ENCODE peak calls at places on chromosomes 2 and 18, in eight cellular contexts. V is Peyer's patch, C is breast epithelium, U is A673, N is esophagus squamous epithelium, J is AG04450, B is body of pancreas, W is spleen. X is an unnamed sample.

GRCh38 chr2:163341426-163341825 is 394.4 kb downstream of the FIGN start:
- DNase-seq in V (no peak), C (no peak), U (no peak), N (no peak), J (no peak), B (no peak), W (no peak), X (peak; percentile 1)

GRCh38 chr2:23135481-23136100 is 249.4 kb upstream of the KLHL29 start:
- DNase-seq in V (no peak), C (no peak), U (no peak), N (no peak), J (no peak), B (no peak), W (no peak), X (no peak)

GRCh38 chr2:207617011-207617671 is 8.1 kb downstream of the METTL21A start:
- DNase-seq in V (no peak), C (no peak), U (no peak), N (no peak), J (peak; percentile 96), B (no peak), W (no peak), X (peak; percentile 89)

GRCh38 chr2:124034265-124034664 is 9.2 kb downstream of the CNTNAP5 start:
- DNase-seq in V (no peak), C (no peak), U (no peak), N (no peak), J (no peak), B (no peak), W (no peak), X (no peak)

GRCh38 chr2:171630812-171631626 is 56.2 kb upstream of the DYNC1I2 start:
- DNase-seq in V (no peak), C (no peak), U (peak; percentile 12), N (no peak), J (no peak), B (no peak), W (no peak), X (peak; percentile 46)

GRCh38 chr2:41914936-41915335 is 132.9 kb upstream of the PKDCC start:
- DNase-seq in V (no peak), C (no peak), U (no peak), N (no peak), J (no peak), B (no peak), W (no peak), X (no peak)

GRCh38 chr2:213451542-213452256 is 167.4 kb downstream of the SPAG16 start:
- DNase-seq in V (no peak), C (no peak), U (no peak), N (no peak), J (no peak), B (peak; percentile 51), W (no peak), X (no peak)

GRCh38 chr2:14492920-14493503 is 139.5 kb upstream of the LRATD1 start:
- DNase-seq in V (no peak), C (no peak), U (peak; percentile 24), N (no peak), J (peak; percentile 83), B (no peak), W (no peak), X (peak; percentile 92)

GRCh38 chr18:10142496-10143160 is 228.8 kb downstream of the VAPA start:
- DNase-seq in V (no peak), C (no peak), U (no peak), N (no peak), J (no peak), B (peak; percentile 51), W (no peak), X (peak; percentile 69)

GRCh38 chr2:157784169-157784822 is 91.8 kb downstream of the ACVR1 start:
- DNase-seq in V (peak; percentile 83), C (peak; percentile 65), U (peak; percentile 68), N (no peak), J (no peak), B (peak; percentile 80), W (no peak), X (peak; percentile 50)

GRCh38 chr2:241858206-241859016 is at the start of gene PDCD1:
- DNase-seq in V (peak; percentile 83), C (no peak), U (no peak), N (no peak), J (no peak), B (peak; percentile 45), W (peak; percentile 86), X (no peak)

GRCh38 chr2:110101911-110102774 is 13.5 kb downstream of the MALL start:
- DNase-seq in V (no peak), C (peak; percentile 76), U (no peak), N (no peak), J (no peak), B (peak; percentile 38), W (no peak), X (peak; percentile 30)

GRCh38 chr2:40281021-40281940 is 170.6 kb downstream of the SLC8A1 start:
- DNase-seq in V (no peak), C (peak; percentile 67), U (no peak), N (no peak), J (peak; percentile 59), B (no peak), W (no peak), X (peak; percentile 92)

GRCh38 chr2:2703127-2703526 is 372.1 kb upstream of the MYT1L start:
- DNase-seq in V (no peak), C (no peak), U (no peak), N (no peak), J (no peak), B (no peak), W (no peak), X (no peak)

GRCh38 chr2:2706306-2706705 is 375.2 kb upstream of the MYT1L start:
- DNase-seq in V (no peak), C (no peak), U (no peak), N (no peak), J (no peak), B (no peak), W (peak; percentile 41), X (no peak)

GRCh38 chr2:2705871-2706270 is 374.8 kb upstream of the MYT1L start:
- DNase-seq in V (no peak), C (no peak), U (no peak), N (no peak), J (no peak), B (no peak), W (peak; percentile 53), X (no peak)

GRCh38 chr2:2703792-2704191 is 372.7 kb upstream of the MYT1L start:
- DNase-seq in V (no peak), C (no peak), U (no peak), N (no peak), J (no peak), B (no peak), W (no peak), X (no peak)

GRCh38 chr2:2704380-2705093 is 373.5 kb upstream of the MYT1L start:
- DNase-seq in V (no peak), C (no peak), U (no peak), N (no peak), J (no peak), B (no peak), W (peak; percentile 51), X (no peak)
- H3K4me3 ChIP-seq in V (no peak overlapping the region), C (no peak overlapping the region), U (no peak overlapping the region), N (no peak overlapping the region), J (no peak overlapping the region), B (no peak overlapping the region), W (no peak overlapping the region), X (no peak overlapping the region)

GRCh38 chr2:203858176-203858575 is 9.4 kb upstream of the CTLA4 start:
- DNase-seq in V (no peak), C (no peak), U (no peak), N (no peak), J (no peak), B (no peak), W (no peak), X (no peak)
- TF ChIP-seq CTCF in V (no peak), C (no peak), U (no peak), N (no peak), J (no peak), B (no peak), W (no peak), X (no peak)

GRCh38 chr2:101826716-101827115 is 129.2 kb downstream of the MAP4K4 start:
- DNase-seq in V (no peak), C (no peak), U (no peak), N (no peak), J (no peak), B (no peak), W (no peak), X (no peak)

GRCh38 chr2:101821828-101822458 is 124.4 kb downstream of the MAP4K4 start:
- DNase-seq in V (no peak), C (no peak), U (no peak), N (no peak), J (no peak), B (no peak), W (no peak), X (no peak)

GRCh38 chr2:101823347-101823791 is 125.9 kb downstream of the MAP4K4 start:
- DNase-seq in V (peak; percentile 90), C (peak; percentile 57), U (peak; percentile 53), N (peak; percentile 4), J (peak; percentile 32), B (peak; percentile 78), W (no peak), X (peak; percentile 62)

GRCh38 chr2:101821059-101821805 is 123.7 kb downstream of the MAP4K4 start:
- DNase-seq in V (no peak), C (no peak), U (no peak), N (no peak), J (no peak), B (no peak), W (no peak), X (no peak)

DNA sequence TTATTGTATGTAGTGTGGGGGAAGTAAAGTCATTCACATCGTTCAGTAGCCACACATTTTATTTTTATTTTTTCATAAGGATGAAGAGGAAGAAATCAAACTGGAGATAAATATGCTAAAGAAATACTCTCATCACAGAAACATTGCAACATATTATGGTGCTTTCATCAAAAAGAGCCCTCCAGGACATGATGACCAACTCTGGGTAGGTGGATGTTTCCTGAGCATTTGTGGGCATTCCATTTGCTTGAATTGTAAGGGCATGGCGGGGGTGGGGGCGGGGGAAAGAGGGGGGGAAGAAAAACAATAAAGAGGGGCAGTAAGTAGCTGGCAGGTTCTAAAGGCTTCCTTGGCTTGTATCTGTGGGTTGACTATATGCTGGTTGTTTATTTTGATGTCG is 126.3 kb downstream of the MAP4K4 start:
- DNase-seq in V (no peak), C (no peak), U (no peak), N (no peak), J (no peak), B (no peak), W (no peak), X (peak; percentile 81)
- H3K4me3 ChIP-seq in V (no peak overlapping the region), C (no peak overlapping the region), U (no peak overlapping the region), N (no peak overlapping the region), J (no peak overlapping the region), B (no peak overlapping the region), W (no peak overlapping the region), X (no peak overlapping the region)

DNA sequence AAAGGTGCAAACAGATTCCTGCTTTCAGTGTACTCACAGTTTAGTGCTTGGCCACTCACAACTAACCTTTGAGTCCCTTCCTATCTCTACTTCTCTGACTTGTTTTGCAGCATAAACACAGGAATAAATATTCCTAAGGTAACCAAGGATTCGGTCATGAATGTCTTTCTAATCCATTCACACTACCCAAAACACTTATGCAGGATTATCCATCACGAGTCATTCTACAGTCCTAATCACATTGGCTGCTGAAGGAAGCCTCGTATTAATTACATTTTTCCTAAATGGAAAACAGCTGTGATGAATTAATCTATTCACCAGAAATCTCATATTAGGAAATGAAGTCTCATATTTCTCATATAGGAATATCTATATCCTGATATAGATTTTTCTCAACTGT is 16.3 kb downstream of the RDH14 start:
- DNase-seq in V (no peak), C (no peak), U (no peak), N (no peak), J (no peak), B (no peak), W (no peak), X (peak; percentile 50)
- TF ChIP-seq CTCF in V (no peak), C (no peak), U (no peak), N (no peak), J (no peak), B (no peak), W (no peak), X (no peak)